ENCODE peak calls at places on chromosomes 5 and 9, in four cellular contexts. One of them, this sample, is unnamed.

GRCh38 chr9:3948826-3949578 is 350.9 kb downstream of the GLIS3 start:
- DNase-seq in GM12878: no peak
- DNase-seq in pancreas: no peak
- DNase-seq in CD8-positive, alpha-beta memory T cell: no peak
- DNase-seq in this sample: peak; percentile 57

GRCh38 chr9:133558191-133559126 is 24.0 kb downstream of the ADAMTSL2 start:
- DNase-seq in GM12878: peak; percentile 32
- DNase-seq in pancreas: no peak
- DNase-seq in CD8-positive, alpha-beta memory T cell: no peak
- DNase-seq in this sample: peak; percentile 90

GRCh38 chr5:42770003-42770402 is 13.4 kb downstream of the CCDC152 start:
- DNase-seq in pancreas: no peak
- DNase-seq in GM12878: no peak
- DNase-seq in CD8-positive, alpha-beta memory T cell: no peak
- DNase-seq in this sample: no peak

GRCh38 chr5:42301349-42301748 is 121.9 kb upstream of the GHR start:
- DNase-seq in pancreas: no peak
- DNase-seq in CD8-positive, alpha-beta memory T cell: no peak
- DNase-seq in GM12878: no peak
- DNase-seq in this sample: no peak

GRCh38 chr5:111548992-111549649 is 36.8 kb upstream of the STARD4 start:
- DNase-seq in CD8-positive, alpha-beta memory T cell: no peak
- DNase-seq in pancreas: no peak
- DNase-seq in GM12878: no peak
- DNase-seq in this sample: no peak

GRCh38 chr5:9112520-9113291 is 433.2 kb downstream of the SEMA5A start:
- DNase-seq in pancreas: no peak
- DNase-seq in GM12878: no peak
- DNase-seq in CD8-positive, alpha-beta memory T cell: no peak
- DNase-seq in this sample: no peak

GRCh38 chr5:149731332-149731616 is 1.2 kb downstream of the PPARGC1B start:
- DNase-seq in CD8-positive, alpha-beta memory T cell: no peak
- DNase-seq in GM12878: no peak
- DNase-seq in pancreas: no peak
- DNase-seq in this sample: no peak

GRCh38 chr9:137423810-137424291 is 658 bp downstream of the NOXA1 start:
- DNase-seq in GM12878: no peak
- DNase-seq in CD8-positive, alpha-beta memory T cell: no peak
- DNase-seq in pancreas: no peak
- DNase-seq in this sample: peak; percentile 17

GRCh38 chr9:107312651-107313050 is 29.6 kb downstream of the RAD23B start:
- DNase-seq in GM12878: no peak
- DNase-seq in pancreas: no peak
- DNase-seq in CD8-positive, alpha-beta memory T cell: no peak
- DNase-seq in this sample: peak; percentile 45

GRCh38 chr9:134333874-134334581 is 7.8 kb downstream of the RXRA start:
- DNase-seq in GM12878: no peak
- DNase-seq in pancreas: no peak
- DNase-seq in CD8-positive, alpha-beta memory T cell: no peak
- DNase-seq in this sample: no peak

GRCh38 chr9:129999123-129999510 is 43.9 kb downstream of the FNBP1 start:
- DNase-seq in CD8-positive, alpha-beta memory T cell: no peak
- DNase-seq in pancreas: no peak
- DNase-seq in GM12878: no peak
- DNase-seq in this sample: peak; percentile 30
- H3K4me1 ChIP-seq in CD8-positive, alpha-beta memory T cell: peaks cover 76% of the 10 kb centered on the region
- H3K4me1 ChIP-seq in pancreas: peaks cover 9% of the 10 kb centered on the region
- H3K4me1 ChIP-seq in GM12878: peaks cover 63% of the 10 kb centered on the region
- H3K4me1 ChIP-seq in this sample: peaks cover 23% of the 10 kb centered on the region

DNA sequence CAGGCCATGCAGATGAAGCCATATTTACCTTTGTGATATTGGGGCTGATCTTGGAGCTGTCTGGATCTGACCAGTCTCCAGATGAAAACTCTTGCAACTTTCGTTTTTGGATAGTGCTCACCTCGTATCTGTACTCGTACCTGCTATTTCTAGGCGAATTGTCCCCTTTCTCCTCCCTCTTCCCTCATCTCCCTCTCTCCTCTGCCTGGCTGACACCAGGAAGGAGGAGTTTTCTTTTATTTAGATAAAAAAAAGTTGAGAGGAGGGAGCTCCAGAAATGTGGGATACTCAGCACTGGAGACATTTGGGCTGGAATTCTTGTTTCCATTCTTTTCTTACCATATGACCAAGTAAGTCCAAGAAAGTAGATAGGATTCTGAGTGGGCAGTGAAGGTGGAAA is 54.6 kb upstream of the ABL1 start:
- DNase-seq in CD8-positive, alpha-beta memory T cell: no peak
- DNase-seq in pancreas: no peak
- DNase-seq in GM12878: no peak
- DNase-seq in this sample: no peak
- H3K4me3 ChIP-seq in CD8-positive, alpha-beta memory T cell: no peak overlapping the region
- H3K4me3 ChIP-seq in pancreas: no peak overlapping the region
- H3K4me3 ChIP-seq in GM12878: no peak overlapping the region
- H3K4me3 ChIP-seq in this sample: peak overlapping the region; percentile 76

GRCh38 chr5:176904276-176904675 is 5.1 kb upstream of the HK3 start:
- DNase-seq in CD8-positive, alpha-beta memory T cell: no peak
- DNase-seq in pancreas: no peak
- DNase-seq in GM12878: no peak
- DNase-seq in this sample: no peak
- H3K4me1 ChIP-seq in CD8-positive, alpha-beta memory T cell: no peaks in the 10 kb centered on the region
- H3K4me1 ChIP-seq in pancreas: no peaks in the 10 kb centered on the region
- H3K4me1 ChIP-seq in GM12878: peaks cover 10% of the 10 kb centered on the region
- H3K4me1 ChIP-seq in this sample: no peaks in the 10 kb centered on the region

GRCh38 chr9:84045481-84046097 is 65.0 kb downstream of the RMI1 start:
- DNase-seq in GM12878: no peak
- DNase-seq in CD8-positive, alpha-beta memory T cell: no peak
- DNase-seq in pancreas: no peak
- DNase-seq in this sample: no peak
- H3K4me3 ChIP-seq in GM12878: no peak overlapping the region
- H3K4me3 ChIP-seq in CD8-positive, alpha-beta memory T cell: no peak overlapping the region
- H3K4me3 ChIP-seq in pancreas: no peak overlapping the region
- H3K4me3 ChIP-seq in this sample: no peak overlapping the region

GRCh38 chr9:38145526-38146053 is 76.6 kb upstream of the SHB start:
- DNase-seq in pancreas: no peak
- DNase-seq in GM12878: no peak
- DNase-seq in CD8-positive, alpha-beta memory T cell: no peak
- DNase-seq in this sample: no peak
- H3K4me1 ChIP-seq in pancreas: no peaks in the 10 kb centered on the region
- H3K4me1 ChIP-seq in GM12878: no peaks in the 10 kb centered on the region
- H3K4me1 ChIP-seq in CD8-positive, alpha-beta memory T cell: no peaks in the 10 kb centered on the region
- H3K4me1 ChIP-seq in this sample: peaks cover 15% of the 10 kb centered on the region

This sample was measured in adipocyte.